ENCODE peak calls at places on chromosomes 16 and 17, in four cellular contexts. One of them, this sample, is unnamed.
A peak's percentile ranks its signal among the peaks of the same experiment; 100 is the strongest.

GRCh38 chr17:1580979-1581676 is 18.5 kb upstream of the PITPNA start:
- DNase-seq in stimulated activated CD4-positive, alpha-beta T cell treated with anti-CD3 and anti-CD28 coated beads, Interleukin-2, amount 100 ng/mL, for 48 hours: no peak
- DNase-seq in caudate nucleus: no peak
- DNase-seq in fibroblast of pulmonary artery: no peak
- DNase-seq in this sample: no peak

GRCh38 chr16:57750796-57751538 is 15.4 kb downstream of the KATNB1 start:
- DNase-seq in stimulated activated CD4-positive, alpha-beta T cell treated with anti-CD3 and anti-CD28 coated beads, Interleukin-2, amount 100 ng/mL, for 48 hours: no peak
- DNase-seq in fibroblast of pulmonary artery: no peak
- DNase-seq in caudate nucleus: no peak
- DNase-seq in this sample: no peak

GRCh38 chr16:79211581-79211980 is 389.0 kb downstream of the MAF start:
- DNase-seq in fibroblast of pulmonary artery: no peak
- DNase-seq in caudate nucleus: peak; percentile 14
- DNase-seq in stimulated activated CD4-positive, alpha-beta T cell treated with anti-CD3 and anti-CD28 coated beads, Interleukin-2, amount 100 ng/mL, for 48 hours: no peak
- DNase-seq in this sample: no peak

GRCh38 chr17:19418312-19418992 is 7.4 kb downstream of the RNF112 start:
- DNase-seq in fibroblast of pulmonary artery: peak; percentile 58
- DNase-seq in stimulated activated CD4-positive, alpha-beta T cell treated with anti-CD3 and anti-CD28 coated beads, Interleukin-2, amount 100 ng/mL, for 48 hours: no peak
- DNase-seq in caudate nucleus: no peak
- DNase-seq in this sample: no peak

GRCh38 chr16:83958842-83959565 is 6.0 kb downstream of the OSGIN1 start:
- DNase-seq in fibroblast of pulmonary artery: no peak
- DNase-seq in caudate nucleus: no peak
- DNase-seq in stimulated activated CD4-positive, alpha-beta T cell treated with anti-CD3 and anti-CD28 coated beads, Interleukin-2, amount 100 ng/mL, for 48 hours: no peak
- DNase-seq in this sample: no peak

GRCh38 chr17:1164935-1165556 is 14.7 kb downstream of the ABR start:
- DNase-seq in caudate nucleus: no peak
- DNase-seq in fibroblast of pulmonary artery: no peak
- DNase-seq in stimulated activated CD4-positive, alpha-beta T cell treated with anti-CD3 and anti-CD28 coated beads, Interleukin-2, amount 100 ng/mL, for 48 hours: no peak
- DNase-seq in this sample: no peak

GRCh38 chr16:74774223-74775139 is at the start of gene FA2H:
- DNase-seq in stimulated activated CD4-positive, alpha-beta T cell treated with anti-CD3 and anti-CD28 coated beads, Interleukin-2, amount 100 ng/mL, for 48 hours: peak; percentile 42
- DNase-seq in caudate nucleus: peak; percentile 81
- DNase-seq in fibroblast of pulmonary artery: peak; percentile 23
- DNase-seq in this sample: peak; percentile 63

GRCh38 chr16:48901712-48902374 is 291.9 kb upstream of the N4BP1 start:
- DNase-seq in stimulated activated CD4-positive, alpha-beta T cell treated with anti-CD3 and anti-CD28 coated beads, Interleukin-2, amount 100 ng/mL, for 48 hours: no peak
- DNase-seq in fibroblast of pulmonary artery: no peak
- DNase-seq in caudate nucleus: no peak
- DNase-seq in this sample: peak; percentile 1

This sample was measured in NCI-H748 treated with DMSO at 0.1 percent for 48 hours.